ENCODE peak calls at places on chromosome 1, in six cellular contexts. One of them, this sample, is unnamed.

GRCh38 chr1:213876531-213876930 is 111.2 kb upstream of the PROX1 start:
- DNase-seq in activated T-helper 9 cell treated with anti-CD3 and anti-CD28 coated beads, Interleukin-2, amount 50 U/mL, for 16 hours: no peak
- DNase-seq in left lung: no peak
- DNase-seq in DMS79: no peak
- DNase-seq in NCI-H510A: no peak
- DNase-seq in mucosa of gallbladder: no peak
- DNase-seq in this sample: no peak

GRCh38 chr1:227272428-227272827 is 45.9 kb downstream of the CDC42BPA start:
- DNase-seq in NCI-H510A: no peak
- DNase-seq in left lung: no peak
- DNase-seq in mucosa of gallbladder: no peak
- DNase-seq in DMS79: no peak
- DNase-seq in activated T-helper 9 cell treated with anti-CD3 and anti-CD28 coated beads, Interleukin-2, amount 50 U/mL, for 16 hours: no peak
- DNase-seq in this sample: no peak

GRCh38 chr1:13725714-13726175 is 25.8 kb downstream of the PRDM2 start:
- DNase-seq in left lung: no peak
- DNase-seq in mucosa of gallbladder: peak; percentile 29
- DNase-seq in activated T-helper 9 cell treated with anti-CD3 and anti-CD28 coated beads, Interleukin-2, amount 50 U/mL, for 16 hours: peak; percentile 10
- DNase-seq in DMS79: no peak
- DNase-seq in NCI-H510A: no peak
- DNase-seq in this sample: no peak

GRCh38 chr1:36561365-36561731 is 78.6 kb upstream of the CSF3R start:
- DNase-seq in NCI-H510A: no peak
- DNase-seq in mucosa of gallbladder: no peak
- DNase-seq in activated T-helper 9 cell treated with anti-CD3 and anti-CD28 coated beads, Interleukin-2, amount 50 U/mL, for 16 hours: no peak
- DNase-seq in DMS79: no peak
- DNase-seq in left lung: no peak
- DNase-seq in this sample: no peak

GRCh38 chr1:65069186-65069585 is 78.8 kb upstream of the AK4 start:
- DNase-seq in NCI-H510A: no peak
- DNase-seq in mucosa of gallbladder: no peak
- DNase-seq in DMS79: no peak
- DNase-seq in left lung: no peak
- DNase-seq in activated T-helper 9 cell treated with anti-CD3 and anti-CD28 coated beads, Interleukin-2, amount 50 U/mL, for 16 hours: no peak
- DNase-seq in this sample: no peak

GRCh38 chr1:2894381-2895041 is 93.0 kb upstream of the TTC34 start:
- DNase-seq in DMS79: no peak
- DNase-seq in activated T-helper 9 cell treated with anti-CD3 and anti-CD28 coated beads, Interleukin-2, amount 50 U/mL, for 16 hours: no peak
- DNase-seq in mucosa of gallbladder: no peak
- DNase-seq in NCI-H510A: no peak
- DNase-seq in left lung: no peak
- DNase-seq in this sample: no peak

GRCh38 chr1:212981025-212981495 is 30.7 kb downstream of the VASH2 start:
- DNase-seq in mucosa of gallbladder: peak; percentile 74
- DNase-seq in NCI-H510A: no peak
- DNase-seq in DMS79: peak; percentile 6
- DNase-seq in left lung: no peak
- DNase-seq in activated T-helper 9 cell treated with anti-CD3 and anti-CD28 coated beads, Interleukin-2, amount 50 U/mL, for 16 hours: no peak
- DNase-seq in this sample: no peak

GRCh38 chr1:183379951-183380350 is 38.2 kb downstream of the NMNAT2 start:
- DNase-seq in DMS79: no peak
- DNase-seq in left lung: no peak
- DNase-seq in NCI-H510A: no peak
- DNase-seq in activated T-helper 9 cell treated with anti-CD3 and anti-CD28 coated beads, Interleukin-2, amount 50 U/mL, for 16 hours: no peak
- DNase-seq in mucosa of gallbladder: no peak
- DNase-seq in this sample: peak; percentile 78

GRCh38 chr1:198444792-198445191 is 95.7 kb downstream of the ATP6V1G3 start:
- DNase-seq in DMS79: no peak
- DNase-seq in NCI-H510A: no peak
- DNase-seq in left lung: no peak
- DNase-seq in mucosa of gallbladder: no peak
- DNase-seq in activated T-helper 9 cell treated with anti-CD3 and anti-CD28 coated beads, Interleukin-2, amount 50 U/mL, for 16 hours: no peak
- DNase-seq in this sample: no peak

GRCh38 chr1:116258668-116259419 is 114.2 kb upstream of the ATP1A1 start:
- DNase-seq in DMS79: no peak
- DNase-seq in NCI-H510A: no peak
- DNase-seq in mucosa of gallbladder: no peak
- DNase-seq in left lung: no peak
- DNase-seq in activated T-helper 9 cell treated with anti-CD3 and anti-CD28 coated beads, Interleukin-2, amount 50 U/mL, for 16 hours: no peak
- DNase-seq in this sample: no peak

GRCh38 chr1:152001631-152002584 is 8.2 kb upstream of the S100A10 start:
- DNase-seq in NCI-H510A: peak; percentile 22
- DNase-seq in activated T-helper 9 cell treated with anti-CD3 and anti-CD28 coated beads, Interleukin-2, amount 50 U/mL, for 16 hours: peak; percentile 64
- DNase-seq in DMS79: peak; percentile 65
- DNase-seq in mucosa of gallbladder: peak; percentile 88
- DNase-seq in left lung: peak; percentile 88
- DNase-seq in this sample: no peak

GRCh38 chr1:77400781-77401180 is 119.0 kb downstream of the AK5 start:
- DNase-seq in activated T-helper 9 cell treated with anti-CD3 and anti-CD28 coated beads, Interleukin-2, amount 50 U/mL, for 16 hours: no peak
- DNase-seq in left lung: no peak
- DNase-seq in DMS79: no peak
- DNase-seq in NCI-H510A: no peak
- DNase-seq in mucosa of gallbladder: no peak
- DNase-seq in this sample: no peak

GRCh38 chr1:185263292-185263691 is 53.8 kb downstream of the IVNS1ABP start:
- DNase-seq in NCI-H510A: no peak
- DNase-seq in mucosa of gallbladder: no peak
- DNase-seq in DMS79: no peak
- DNase-seq in left lung: no peak
- DNase-seq in activated T-helper 9 cell treated with anti-CD3 and anti-CD28 coated beads, Interleukin-2, amount 50 U/mL, for 16 hours: no peak
- DNase-seq in this sample: no peak

GRCh38 chr1:210201671-210202070 is 30.9 kb upstream of the SERTAD4 start:
- DNase-seq in activated T-helper 9 cell treated with anti-CD3 and anti-CD28 coated beads, Interleukin-2, amount 50 U/mL, for 16 hours: no peak
- DNase-seq in mucosa of gallbladder: no peak
- DNase-seq in NCI-H510A: no peak
- DNase-seq in DMS79: no peak
- DNase-seq in left lung: no peak
- DNase-seq in this sample: no peak

GRCh38 chr1:27616441-27616840 is 12.5 kb upstream of the AHDC1 start:
- DNase-seq in left lung: no peak
- DNase-seq in activated T-helper 9 cell treated with anti-CD3 and anti-CD28 coated beads, Interleukin-2, amount 50 U/mL, for 16 hours: no peak
- DNase-seq in mucosa of gallbladder: no peak
- DNase-seq in DMS79: no peak
- DNase-seq in NCI-H510A: no peak
- DNase-seq in this sample: no peak

GRCh38 chr1:172826096-172826741 is 167.3 kb downstream of the FASLG start:
- DNase-seq in DMS79: no peak
- DNase-seq in activated T-helper 9 cell treated with anti-CD3 and anti-CD28 coated beads, Interleukin-2, amount 50 U/mL, for 16 hours: no peak
- DNase-seq in left lung: no peak
- DNase-seq in NCI-H510A: no peak
- DNase-seq in mucosa of gallbladder: peak; percentile 36
- DNase-seq in this sample: peak; percentile 78

GRCh38 chr1:54998677-54999076 is at the start of gene BSND:
- DNase-seq in NCI-H510A: no peak
- DNase-seq in left lung: no peak
- DNase-seq in activated T-helper 9 cell treated with anti-CD3 and anti-CD28 coated beads, Interleukin-2, amount 50 U/mL, for 16 hours: no peak
- DNase-seq in mucosa of gallbladder: no peak
- DNase-seq in DMS79: no peak
- DNase-seq in this sample: no peak

GRCh38 chr1:165169729-165170128 is 186.8 kb downstream of the LMX1A start:
- DNase-seq in NCI-H510A: no peak
- DNase-seq in mucosa of gallbladder: no peak
- DNase-seq in left lung: no peak
- DNase-seq in DMS79: no peak
- DNase-seq in activated T-helper 9 cell treated with anti-CD3 and anti-CD28 coated beads, Interleukin-2, amount 50 U/mL, for 16 hours: no peak
- DNase-seq in this sample: no peak

GRCh38 chr1:180863158-180863775 is 49.4 kb upstream of the KIAA1614 start:
- DNase-seq in left lung: no peak
- DNase-seq in activated T-helper 9 cell treated with anti-CD3 and anti-CD28 coated beads, Interleukin-2, amount 50 U/mL, for 16 hours: no peak
- DNase-seq in mucosa of gallbladder: peak; percentile 55
- DNase-seq in DMS79: peak; percentile 12
- DNase-seq in NCI-H510A: no peak
- DNase-seq in this sample: no peak

GRCh38 chr1:221810406-221810805 is 68.5 kb upstream of the DUSP10 start:
- DNase-seq in NCI-H510A: no peak
- DNase-seq in left lung: no peak
- DNase-seq in mucosa of gallbladder: no peak
- DNase-seq in activated T-helper 9 cell treated with anti-CD3 and anti-CD28 coated beads, Interleukin-2, amount 50 U/mL, for 16 hours: no peak
- DNase-seq in DMS79: no peak
- DNase-seq in this sample: no peak

GRCh38 chr1:32487182-32487581 is 22.3 kb downstream of the ZBTB8B start:
- DNase-seq in DMS79: no peak
- DNase-seq in mucosa of gallbladder: no peak
- DNase-seq in activated T-helper 9 cell treated with anti-CD3 and anti-CD28 coated beads, Interleukin-2, amount 50 U/mL, for 16 hours: no peak
- DNase-seq in left lung: no peak
- DNase-seq in NCI-H510A: no peak
- DNase-seq in this sample: no peak

GRCh38 chr1:218361298-218362065 is 16.3 kb downstream of the TGFB2 start:
- DNase-seq in activated T-helper 9 cell treated with anti-CD3 and anti-CD28 coated beads, Interleukin-2, amount 50 U/mL, for 16 hours: no peak
- DNase-seq in left lung: no peak
- DNase-seq in mucosa of gallbladder: no peak
- DNase-seq in NCI-H510A: no peak
- DNase-seq in DMS79: no peak
- DNase-seq in this sample: no peak

GRCh38 chr1:244214009-244214967 is 163.2 kb downstream of the ZBTB18 start:
- DNase-seq in DMS79: peak; percentile 6
- DNase-seq in mucosa of gallbladder: no peak
- DNase-seq in activated T-helper 9 cell treated with anti-CD3 and anti-CD28 coated beads, Interleukin-2, amount 50 U/mL, for 16 hours: no peak
- DNase-seq in NCI-H510A: no peak
- DNase-seq in left lung: no peak
- DNase-seq in this sample: peak; percentile 29

GRCh38 chr1:44354268-44354839 is 703 bp downstream of the ERI3 start:
- DNase-seq in activated T-helper 9 cell treated with anti-CD3 and anti-CD28 coated beads, Interleukin-2, amount 50 U/mL, for 16 hours: no peak
- DNase-seq in NCI-H510A: no peak
- DNase-seq in DMS79: no peak
- DNase-seq in left lung: no peak
- DNase-seq in mucosa of gallbladder: no peak
- DNase-seq in this sample: no peak

GRCh38 chr1:248871837-248872401 is 13.0 kb upstream of the ZNF692 start:
- DNase-seq in DMS79: no peak
- DNase-seq in activated T-helper 9 cell treated with anti-CD3 and anti-CD28 coated beads, Interleukin-2, amount 50 U/mL, for 16 hours: no peak
- DNase-seq in left lung: no peak
- DNase-seq in mucosa of gallbladder: no peak
- DNase-seq in NCI-H510A: no peak
- DNase-seq in this sample: no peak

GRCh38 chr1:8652607-8653046 is 164.8 kb downstream of the RERE start:
- DNase-seq in NCI-H510A: no peak
- DNase-seq in left lung: no peak
- DNase-seq in activated T-helper 9 cell treated with anti-CD3 and anti-CD28 coated beads, Interleukin-2, amount 50 U/mL, for 16 hours: no peak
- DNase-seq in mucosa of gallbladder: no peak
- DNase-seq in DMS79: no peak
- DNase-seq in this sample: no peak

GRCh38 chr1:19941121-19941520 is 17.7 kb upstream of the PLA2G2E start:
- DNase-seq in left lung: no peak
- DNase-seq in activated T-helper 9 cell treated with anti-CD3 and anti-CD28 coated beads, Interleukin-2, amount 50 U/mL, for 16 hours: no peak
- DNase-seq in DMS79: no peak
- DNase-seq in NCI-H510A: no peak
- DNase-seq in mucosa of gallbladder: no peak
- DNase-seq in this sample: no peak

GRCh38 chr1:94746635-94747525 is 73.3 kb upstream of the SLC44A3 start:
- DNase-seq in NCI-H510A: no peak
- DNase-seq in mucosa of gallbladder: no peak
- DNase-seq in left lung: no peak
- DNase-seq in DMS79: no peak
- DNase-seq in activated T-helper 9 cell treated with anti-CD3 and anti-CD28 coated beads, Interleukin-2, amount 50 U/mL, for 16 hours: no peak
- DNase-seq in this sample: peak; percentile 54

GRCh38 chr1:234962340-234962989 is 166.2 kb downstream of the TOMM20 start:
- DNase-seq in activated T-helper 9 cell treated with anti-CD3 and anti-CD28 coated beads, Interleukin-2, amount 50 U/mL, for 16 hours: no peak
- DNase-seq in mucosa of gallbladder: no peak
- DNase-seq in DMS79: peak; percentile 67
- DNase-seq in NCI-H510A: no peak
- DNase-seq in left lung: peak; percentile 61
- DNase-seq in this sample: peak; percentile 95

GRCh38 chr1:236508593-236509027 is 15.2 kb upstream of the LGALS8 start:
- DNase-seq in mucosa of gallbladder: no peak
- DNase-seq in activated T-helper 9 cell treated with anti-CD3 and anti-CD28 coated beads, Interleukin-2, amount 50 U/mL, for 16 hours: no peak
- DNase-seq in NCI-H510A: no peak
- DNase-seq in left lung: no peak
- DNase-seq in DMS79: no peak
- DNase-seq in this sample: no peak

GRCh38 chr1:107622975-107623374 is 342.0 kb downstream of the VAV3 start:
- DNase-seq in NCI-H510A: no peak
- DNase-seq in mucosa of gallbladder: no peak
- DNase-seq in activated T-helper 9 cell treated with anti-CD3 and anti-CD28 coated beads, Interleukin-2, amount 50 U/mL, for 16 hours: no peak
- DNase-seq in DMS79: no peak
- DNase-seq in left lung: no peak
- DNase-seq in this sample: no peak

GRCh38 chr1:94675373-94675772 is 133.8 kb upstream of the F3 start:
- DNase-seq in left lung: no peak
- DNase-seq in NCI-H510A: no peak
- DNase-seq in DMS79: no peak
- DNase-seq in mucosa of gallbladder: no peak
- DNase-seq in activated T-helper 9 cell treated with anti-CD3 and anti-CD28 coated beads, Interleukin-2, amount 50 U/mL, for 16 hours: no peak
- DNase-seq in this sample: peak; percentile 73

GRCh38 chr1:4267381-4268261 is 367.5 kb upstream of the C1orf174 start:
- DNase-seq in DMS79: no peak
- DNase-seq in NCI-H510A: no peak
- DNase-seq in left lung: no peak
- DNase-seq in activated T-helper 9 cell treated with anti-CD3 and anti-CD28 coated beads, Interleukin-2, amount 50 U/mL, for 16 hours: no peak
- DNase-seq in mucosa of gallbladder: peak; percentile 16
- DNase-seq in this sample: no peak

GRCh38 chr1:17605582-17606344 is 66.3 kb downstream of the ARHGEF10L start:
- DNase-seq in mucosa of gallbladder: peak; percentile 52
- DNase-seq in activated T-helper 9 cell treated with anti-CD3 and anti-CD28 coated beads, Interleukin-2, amount 50 U/mL, for 16 hours: no peak
- DNase-seq in left lung: no peak
- DNase-seq in DMS79: peak; percentile 50
- DNase-seq in NCI-H510A: no peak
- DNase-seq in this sample: peak; percentile 52

GRCh38 chr1:3956527-3957170 is 56.6 kb upstream of the C1orf174 start:
- DNase-seq in DMS79: no peak
- DNase-seq in mucosa of gallbladder: no peak
- DNase-seq in activated T-helper 9 cell treated with anti-CD3 and anti-CD28 coated beads, Interleukin-2, amount 50 U/mL, for 16 hours: no peak
- DNase-seq in left lung: no peak
- DNase-seq in NCI-H510A: no peak
- DNase-seq in this sample: no peak

GRCh38 chr1:111372336-111372965 is 55.1 kb downstream of the OVGP1 start:
- DNase-seq in mucosa of gallbladder: no peak
- DNase-seq in DMS79: peak; percentile 11
- DNase-seq in left lung: no peak
- DNase-seq in activated T-helper 9 cell treated with anti-CD3 and anti-CD28 coated beads, Interleukin-2, amount 50 U/mL, for 16 hours: no peak
- DNase-seq in NCI-H510A: no peak
- DNase-seq in this sample: no peak

GRCh38 chr1:203271018-203271743 is 34.1 kb upstream of the BTG2 start:
- DNase-seq in mucosa of gallbladder: peak; percentile 82
- DNase-seq in left lung: peak; percentile 81
- DNase-seq in NCI-H510A: no peak
- DNase-seq in DMS79: peak; percentile 70
- DNase-seq in activated T-helper 9 cell treated with anti-CD3 and anti-CD28 coated beads, Interleukin-2, amount 50 U/mL, for 16 hours: no peak
- DNase-seq in this sample: no peak

GRCh38 chr1:209775634-209776033 is 8.7 kb downstream of the C1orf74 start:
- DNase-seq in NCI-H510A: no peak
- DNase-seq in activated T-helper 9 cell treated with anti-CD3 and anti-CD28 coated beads, Interleukin-2, amount 50 U/mL, for 16 hours: no peak
- DNase-seq in DMS79: no peak
- DNase-seq in left lung: no peak
- DNase-seq in mucosa of gallbladder: no peak
- DNase-seq in this sample: no peak